ENCODE peak calls at places on chromosome 5, in five cellular contexts. P, J, V, Y and D are unnamed samples.

GRCh38 chr5:43041131-43041668 is 1.1 kb upstream of the ANXA2R start:
- DNase-seq in J (no peak), Y (peak), V (no peak), P (no peak), D (no peak)

GRCh38 chr5:163565492-163565891 is 60.1 kb downstream of the MAT2B start:
- DNase-seq in P (peak), J (peak), V (no peak), Y (peak), D (no peak)

GRCh38 chr5:37735649-37736347 is 104.0 kb downstream of the GDNF start:
- DNase-seq in P (no peak), V (peak), J (peak), Y (no peak), D (peak)

GRCh38 chr5:103587185-103587748 is 24.7 kb upstream of the NUDT12 start:
- DNase-seq in J (peak), V (peak), Y (peak), P (peak), D (peak)

GRCh38 chr5:136374003-136374402 is 8.7 kb upstream of the TRPC7 start:
- DNase-seq in Y (peak), V (no peak), J (peak), P (peak), D (peak)

GRCh38 chr5:60945760-60946253 is 802 bp downstream of the NDUFAF2 start:
- DNase-seq in P (peak), V (peak), Y (peak), J (peak), D (peak)

GRCh38 chr5:23352437-23352836 is 155.0 kb upstream of the PRDM9 start:
- DNase-seq in Y (peak), V (peak), J (no peak), P (peak), D (no peak)

GRCh38 chr5:155735388-155735787 is 591.6 kb upstream of the SGCD start:
- DNase-seq in P (peak), J (no peak), V (no peak), Y (no peak), D (no peak)